ENCODE peak calls at places on chromosome 17, in seven cellular contexts. One of them, this sample, is unnamed.

GRCh38 chr17:19002805-19003542 is 1.6 kb downstream of the FAM83G start:
- DNase-seq in stomach: no peak
- DNase-seq in left lung: peak; percentile 22
- DNase-seq in lower leg skin: no peak
- DNase-seq in heart left ventricle: no peak
- DNase-seq in cardiac muscle cell: peak; percentile 27
- DNase-seq in heart right ventricle: no peak
- DNase-seq in this sample: no peak

GRCh38 chr17:27294689-27295630 is 1.0 kb downstream of the WSB1 start:
- DNase-seq in lower leg skin: peak; percentile 87
- DNase-seq in stomach: peak; percentile 61
- DNase-seq in heart right ventricle: no peak
- DNase-seq in heart left ventricle: peak; percentile 76
- DNase-seq in left lung: no peak
- DNase-seq in cardiac muscle cell: peak; percentile 94
- DNase-seq in this sample: peak; percentile 84

GRCh38 chr17:31686495-31686894 is 172.5 kb downstream of the COPRS start:
- DNase-seq in lower leg skin: no peak
- DNase-seq in cardiac muscle cell: no peak
- DNase-seq in heart left ventricle: no peak
- DNase-seq in stomach: no peak
- DNase-seq in left lung: no peak
- DNase-seq in heart right ventricle: no peak
- DNase-seq in this sample: no peak

GRCh38 chr17:2981325-2981724 is 82.1 kb downstream of the OR1D5 start:
- DNase-seq in cardiac muscle cell: no peak
- DNase-seq in heart left ventricle: no peak
- DNase-seq in heart right ventricle: no peak
- DNase-seq in stomach: no peak
- DNase-seq in left lung: peak; percentile 12
- DNase-seq in lower leg skin: no peak
- DNase-seq in this sample: no peak

GRCh38 chr17:31391496-31391949 is at the start of gene RAB11FIP4:
- DNase-seq in heart left ventricle: no peak
- DNase-seq in stomach: peak; percentile 22
- DNase-seq in left lung: no peak
- DNase-seq in lower leg skin: peak; percentile 5
- DNase-seq in heart right ventricle: no peak
- DNase-seq in cardiac muscle cell: peak; percentile 52
- DNase-seq in this sample: no peak

GRCh38 chr17:32385121-32385520 is 35.2 kb downstream of the ZNF207 start:
- DNase-seq in heart left ventricle: no peak
- DNase-seq in heart right ventricle: no peak
- DNase-seq in cardiac muscle cell: no peak
- DNase-seq in stomach: no peak
- DNase-seq in left lung: no peak
- DNase-seq in lower leg skin: no peak
- DNase-seq in this sample: no peak

GRCh38 chr17:11757796-11758195 is 159.5 kb downstream of the DNAH9 start:
- DNase-seq in left lung: no peak
- DNase-seq in heart right ventricle: no peak
- DNase-seq in stomach: no peak
- DNase-seq in heart left ventricle: no peak
- DNase-seq in cardiac muscle cell: no peak
- DNase-seq in lower leg skin: no peak
- DNase-seq in this sample: no peak

GRCh38 chr17:35709874-35710273 is 21.6 kb upstream of the RASL10B start:
- DNase-seq in heart left ventricle: no peak
- DNase-seq in stomach: no peak
- DNase-seq in lower leg skin: no peak
- DNase-seq in heart right ventricle: no peak
- DNase-seq in left lung: no peak
- DNase-seq in cardiac muscle cell: peak; percentile 56
- DNase-seq in this sample: no peak

GRCh38 chr17:43892672-43892975 is 14.7 kb downstream of the MPP2 start:
- DNase-seq in left lung: no peak
- DNase-seq in lower leg skin: no peak
- DNase-seq in cardiac muscle cell: no peak
- DNase-seq in heart left ventricle: no peak
- DNase-seq in stomach: no peak
- DNase-seq in heart right ventricle: no peak
- DNase-seq in this sample: no peak

GRCh38 chr17:37045271-37045946 is 96.7 kb downstream of the AATF start:
- DNase-seq in lower leg skin: no peak
- DNase-seq in heart left ventricle: no peak
- DNase-seq in heart right ventricle: no peak
- DNase-seq in cardiac muscle cell: no peak
- DNase-seq in left lung: no peak
- DNase-seq in stomach: no peak
- DNase-seq in this sample: no peak

GRCh38 chr17:83135692-83136091 is 56.3 kb downstream of the METRNL start:
- DNase-seq in cardiac muscle cell: no peak
- DNase-seq in heart right ventricle: no peak
- DNase-seq in lower leg skin: no peak
- DNase-seq in stomach: no peak
- DNase-seq in heart left ventricle: peak; percentile 3
- DNase-seq in left lung: peak; percentile 49
- DNase-seq in this sample: peak; percentile 46

GRCh38 chr17:30382345-30382744 is 3.6 kb downstream of the CPD start:
- DNase-seq in stomach: no peak
- DNase-seq in cardiac muscle cell: no peak
- DNase-seq in left lung: no peak
- DNase-seq in heart right ventricle: no peak
- DNase-seq in lower leg skin: no peak
- DNase-seq in heart left ventricle: no peak
- DNase-seq in this sample: no peak

GRCh38 chr17:46826116-46826515 is 7.6 kb upstream of the WNT3 start:
- DNase-seq in heart left ventricle: no peak
- DNase-seq in stomach: no peak
- DNase-seq in lower leg skin: no peak
- DNase-seq in cardiac muscle cell: no peak
- DNase-seq in left lung: no peak
- DNase-seq in heart right ventricle: no peak
- DNase-seq in this sample: no peak

GRCh38 chr17:64092952-64093451 is 36.9 kb downstream of the ERN1 start:
- DNase-seq in lower leg skin: no peak
- DNase-seq in cardiac muscle cell: no peak
- DNase-seq in stomach: no peak
- DNase-seq in heart left ventricle: no peak
- DNase-seq in left lung: no peak
- DNase-seq in heart right ventricle: no peak
- DNase-seq in this sample: no peak

GRCh38 chr17:36947922-36948716 is 635 bp upstream of the AATF start:
- DNase-seq in stomach: no peak
- DNase-seq in heart left ventricle: no peak
- DNase-seq in heart right ventricle: no peak
- DNase-seq in cardiac muscle cell: no peak
- DNase-seq in lower leg skin: peak; percentile 36
- DNase-seq in left lung: no peak
- DNase-seq in this sample: no peak

GRCh38 chr17:55160501-55160900 is 104.3 kb upstream of the HLF start:
- DNase-seq in heart left ventricle: no peak
- DNase-seq in cardiac muscle cell: no peak
- DNase-seq in left lung: no peak
- DNase-seq in lower leg skin: no peak
- DNase-seq in heart right ventricle: no peak
- DNase-seq in stomach: no peak
- DNase-seq in this sample: no peak

GRCh38 chr17:57861000-57861736 is 11.3 kb upstream of the MRPS23 start:
- DNase-seq in cardiac muscle cell: no peak
- DNase-seq in heart right ventricle: peak; percentile 56
- DNase-seq in heart left ventricle: peak; percentile 67
- DNase-seq in lower leg skin: no peak
- DNase-seq in left lung: peak; percentile 91
- DNase-seq in stomach: peak; percentile 84
- DNase-seq in this sample: no peak

GRCh38 chr17:3735515-3735914 is 11.8 kb downstream of the HASPIN start:
- DNase-seq in heart left ventricle: no peak
- DNase-seq in cardiac muscle cell: no peak
- DNase-seq in stomach: no peak
- DNase-seq in lower leg skin: no peak
- DNase-seq in heart right ventricle: no peak
- DNase-seq in left lung: no peak
- DNase-seq in this sample: no peak

GRCh38 chr17:67027031-67027628 is 17.2 kb upstream of the CACNG1 start:
- DNase-seq in stomach: no peak
- DNase-seq in cardiac muscle cell: no peak
- DNase-seq in left lung: no peak
- DNase-seq in heart left ventricle: peak; percentile 42
- DNase-seq in heart right ventricle: peak; percentile 48
- DNase-seq in lower leg skin: no peak
- DNase-seq in this sample: no peak

GRCh38 chr17:64920419-64921172 is 1.3 kb upstream of the LRRC37A3 start:
- DNase-seq in cardiac muscle cell: no peak
- DNase-seq in heart right ventricle: no peak
- DNase-seq in stomach: no peak
- DNase-seq in lower leg skin: no peak
- DNase-seq in heart left ventricle: no peak
- DNase-seq in left lung: no peak
- DNase-seq in this sample: no peak

GRCh38 chr17:28953444-28954118 is 2.3 kb upstream of the PHF12 start:
- DNase-seq in heart right ventricle: no peak
- DNase-seq in stomach: peak; percentile 35
- DNase-seq in heart left ventricle: peak; percentile 53
- DNase-seq in left lung: no peak
- DNase-seq in lower leg skin: peak; percentile 46
- DNase-seq in cardiac muscle cell: peak; percentile 61
- DNase-seq in this sample: no peak

GRCh38 chr17:68768804-68769203 is 167.6 kb upstream of the FAM20A start:
- DNase-seq in lower leg skin: no peak
- DNase-seq in cardiac muscle cell: no peak
- DNase-seq in left lung: no peak
- DNase-seq in heart right ventricle: no peak
- DNase-seq in stomach: no peak
- DNase-seq in heart left ventricle: no peak
- DNase-seq in this sample: no peak

GRCh38 chr17:68771867-68772515 is 170.8 kb upstream of the FAM20A start:
- DNase-seq in heart right ventricle: no peak
- DNase-seq in cardiac muscle cell: peak; percentile 91
- DNase-seq in lower leg skin: no peak
- DNase-seq in stomach: no peak
- DNase-seq in left lung: no peak
- DNase-seq in heart left ventricle: no peak
- DNase-seq in this sample: no peak

GRCh38 chr17:68763551-68763950 is 162.4 kb upstream of the FAM20A start:
- DNase-seq in stomach: no peak
- DNase-seq in lower leg skin: no peak
- DNase-seq in cardiac muscle cell: no peak
- DNase-seq in left lung: no peak
- DNase-seq in heart left ventricle: no peak
- DNase-seq in heart right ventricle: no peak
- DNase-seq in this sample: no peak

GRCh38 chr17:68762911-68763310 is 161.7 kb upstream of the FAM20A start:
- DNase-seq in cardiac muscle cell: no peak
- DNase-seq in lower leg skin: no peak
- DNase-seq in heart right ventricle: no peak
- DNase-seq in left lung: no peak
- DNase-seq in stomach: no peak
- DNase-seq in heart left ventricle: no peak
- DNase-seq in this sample: no peak

GRCh38 chr17:68766640-68767039 is 165.5 kb upstream of the FAM20A start:
- DNase-seq in cardiac muscle cell: no peak
- DNase-seq in heart left ventricle: no peak
- DNase-seq in heart right ventricle: no peak
- DNase-seq in left lung: no peak
- DNase-seq in lower leg skin: no peak
- DNase-seq in stomach: no peak
- DNase-seq in this sample: no peak
- H3K4me3 ChIP-seq in cardiac muscle cell: no peak overlapping the region
- H3K4me3 ChIP-seq in heart left ventricle: no peak overlapping the region
- H3K4me3 ChIP-seq in heart right ventricle: no peak overlapping the region
- H3K4me3 ChIP-seq in left lung: no peak overlapping the region
- H3K4me3 ChIP-seq in lower leg skin: no peak overlapping the region
- H3K4me3 ChIP-seq in stomach: no peak overlapping the region
- H3K4me3 ChIP-seq in this sample: no peak overlapping the region

DNA sequence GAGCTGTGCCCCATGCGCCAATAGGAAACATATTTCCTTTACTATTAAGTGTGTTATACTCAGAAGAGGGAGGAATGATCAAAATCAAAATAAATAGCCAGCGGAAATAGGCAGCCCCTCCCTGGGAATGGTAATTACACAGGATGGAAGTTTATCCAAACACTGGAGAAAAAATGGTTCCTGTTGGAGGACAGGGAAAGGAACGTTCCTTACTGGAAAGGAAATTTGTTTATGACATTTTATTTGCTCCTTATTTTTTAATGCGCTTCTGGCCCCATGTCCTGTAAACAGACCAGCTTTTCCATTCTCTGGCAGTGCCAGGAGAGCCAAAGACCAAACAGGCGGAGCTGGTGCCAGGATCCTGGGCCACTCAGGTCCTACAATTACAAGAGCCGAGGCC is 273.7 kb downstream of the SOX9 start:
- DNase-seq in left lung: no peak
- DNase-seq in stomach: no peak
- DNase-seq in heart left ventricle: no peak
- DNase-seq in cardiac muscle cell: no peak
- DNase-seq in lower leg skin: no peak
- DNase-seq in heart right ventricle: no peak
- DNase-seq in this sample: no peak
- H3K4me3 ChIP-seq in left lung: no peak overlapping the region
- H3K4me3 ChIP-seq in stomach: no peak overlapping the region
- H3K4me3 ChIP-seq in heart left ventricle: no peak overlapping the region
- H3K4me3 ChIP-seq in cardiac muscle cell: no peak overlapping the region
- H3K4me3 ChIP-seq in lower leg skin: no peak overlapping the region
- H3K4me3 ChIP-seq in heart right ventricle: no peak overlapping the region
- H3K4me3 ChIP-seq in this sample: no peak overlapping the region

GRCh38 chr17:80474933-80475915 is 1.2 kb downstream of the NPTX1 start:
- DNase-seq in lower leg skin: no peak
- DNase-seq in cardiac muscle cell: no peak
- DNase-seq in left lung: no peak
- DNase-seq in stomach: no peak
- DNase-seq in heart right ventricle: no peak
- DNase-seq in heart left ventricle: no peak
- DNase-seq in this sample: no peak
- H3K4me3 ChIP-seq in lower leg skin: no peak overlapping the region
- H3K4me3 ChIP-seq in cardiac muscle cell: peak overlapping the region; percentile 20
- H3K4me3 ChIP-seq in left lung: no peak overlapping the region
- H3K4me3 ChIP-seq in stomach: peak overlapping the region; percentile 49
- H3K4me3 ChIP-seq in heart right ventricle: no peak overlapping the region
- H3K4me3 ChIP-seq in heart left ventricle: peak overlapping the region; percentile 7
- H3K4me3 ChIP-seq in this sample: peak overlapping the region; percentile 37

GRCh38 chr17:81044428-81044763 is 9.4 kb downstream of the BAIAP2 start:
- DNase-seq in stomach: no peak
- DNase-seq in cardiac muscle cell: no peak
- DNase-seq in heart right ventricle: no peak
- DNase-seq in left lung: no peak
- DNase-seq in lower leg skin: no peak
- DNase-seq in heart left ventricle: no peak
- DNase-seq in this sample: no peak

GRCh38 chr17:81043725-81044427 is 8.9 kb downstream of the BAIAP2 start:
- DNase-seq in heart left ventricle: no peak
- DNase-seq in lower leg skin: no peak
- DNase-seq in stomach: peak; percentile 76
- DNase-seq in left lung: peak; percentile 92
- DNase-seq in cardiac muscle cell: no peak
- DNase-seq in heart right ventricle: peak; percentile 34
- DNase-seq in this sample: no peak

GRCh38 chr17:81045590-81046095 is 10.7 kb downstream of the BAIAP2 start:
- DNase-seq in stomach: no peak
- DNase-seq in lower leg skin: no peak
- DNase-seq in left lung: no peak
- DNase-seq in cardiac muscle cell: no peak
- DNase-seq in heart left ventricle: no peak
- DNase-seq in heart right ventricle: no peak
- DNase-seq in this sample: no peak

GRCh38 chr17:81046131-81046769 is 11.3 kb downstream of the BAIAP2 start:
- DNase-seq in left lung: no peak
- DNase-seq in heart right ventricle: no peak
- DNase-seq in lower leg skin: no peak
- DNase-seq in cardiac muscle cell: no peak
- DNase-seq in stomach: no peak
- DNase-seq in heart left ventricle: no peak
- DNase-seq in this sample: no peak

GRCh38 chr17:81044764-81045589 is 10.0 kb downstream of the BAIAP2 start:
- DNase-seq in heart left ventricle: peak; percentile 90
- DNase-seq in cardiac muscle cell: peak; percentile 77
- DNase-seq in left lung: peak; percentile 84
- DNase-seq in lower leg skin: peak; percentile 73
- DNase-seq in heart right ventricle: peak; percentile 91
- DNase-seq in stomach: peak; percentile 69
- DNase-seq in this sample: peak; percentile 94
- H3K4me3 ChIP-seq in heart left ventricle: no peak overlapping the region
- H3K4me3 ChIP-seq in cardiac muscle cell: no peak overlapping the region
- H3K4me3 ChIP-seq in left lung: no peak overlapping the region
- H3K4me3 ChIP-seq in lower leg skin: no peak overlapping the region
- H3K4me3 ChIP-seq in heart right ventricle: no peak overlapping the region
- H3K4me3 ChIP-seq in stomach: no peak overlapping the region
- H3K4me3 ChIP-seq in this sample: peak overlapping the region; percentile 19

This sample was measured in right atrium auricular region.